ENCODE peak calls at places on chromosomes 2 and 18, in four cellular contexts. C, X, W and Z are unnamed samples.

GRCh38 chr18:12679183-12679786 is 21.4 kb upstream of the SPIRE1 start:
- DNase-seq in C (no peak), X (no peak), W (no peak), Z (peak; percentile 81)

GRCh38 chr18:55753643-55754255 is 165.8 kb upstream of the TCF4 start:
- DNase-seq in C (no peak), X (no peak), W (peak; percentile 10), Z (no peak)

GRCh38 chr18:30889582-30890301 is 152.8 kb downstream of the DSC3 start:
- DNase-seq in C (no peak), X (no peak), W (peak; percentile 50), Z (peak; percentile 6)

GRCh38 chr2:225270861-225271260 is 128.6 kb upstream of the NYAP2 start:
- DNase-seq in C (no peak), X (no peak), W (peak; percentile 76), Z (peak; percentile 75)

GRCh38 chr18:46481048-46481846 is 175.8 kb downstream of the LOXHD1 start:
- DNase-seq in C (peak; percentile 18), X (peak; percentile 9), W (peak; percentile 34), Z (peak; percentile 55)

GRCh38 chr2:33784488-33784887 is 185.4 kb upstream of the FAM98A start:
- DNase-seq in C (no peak), X (no peak), W (no peak), Z (no peak)

GRCh38 chr2:173028671-173029070 is 47.0 kb upstream of the MAP3K20 start:
- DNase-seq in C (peak; percentile 79), X (no peak), W (no peak), Z (no peak)

GRCh38 chr2:210086930-210087329 is 84.3 kb downstream of the KANSL1L start:
- DNase-seq in C (no peak), X (no peak), W (no peak), Z (no peak)

GRCh38 chr18:67973916-67974315 is 457.4 kb upstream of the DSEL start:
- DNase-seq in C (no peak), X (no peak), W (no peak), Z (no peak)

GRCh38 chr2:169361706-169362345 is 508 bp downstream of the LRP2 start:
- DNase-seq in C (no peak), X (no peak), W (peak; percentile 8), Z (peak; percentile 3)

GRCh38 chr2:12717988-12718661 is 1.4 kb downstream of the TRIB2 start:
- DNase-seq in C (no peak), X (no peak), W (peak; percentile 32), Z (no peak)